ENCODE peak calls at places on chromosome 12, in seven cellular contexts. B is natural killer cell; I is stimulated activated CD8-positive, alpha-beta memory T cell treated with anti-CD3 and anti-CD28 coated beads, Interleukin-15, amount 100 ng/mL, for 24 hours; Z is Peyer's patch; U is activated CD8-positive, alpha-beta memory T cell treated with anti-CD3 and anti-CD28 coated beads for 1 hour; M is T-helper 1 cell; G is CD4-positive, alpha-beta T cell. P is an unnamed sample.

GRCh38 chr12:12491634-12492033 is 71.0 kb downstream of the DUSP16 start:
- DNase-seq in I (no peak), M (no peak), B (no peak), Z (no peak), U (no peak), G (no peak), P (no peak)

GRCh38 chr12:98686603-98687002 is 41.5 kb downstream of the APAF1 start:
- DNase-seq in U (no peak), Z (no peak), I (no peak), G (no peak), B (no peak), M (no peak), P (no peak)

GRCh38 chr12:102871014-102871413 is 46.0 kb downstream of the PAH start:
- DNase-seq in Z (no peak), B (no peak), G (no peak), U (no peak), M (no peak), I (no peak), P (no peak)

GRCh38 chr12:124531281-124531745 is 36.1 kb downstream of the NCOR2 start:
- DNase-seq in M (no peak), U (no peak), I (no peak), Z (no peak), B (no peak), G (no peak), P (no peak)

GRCh38 chr12:125983094-125983783 is 918.0 kb downstream of the AACS start:
- DNase-seq in B (no peak), Z (peak), M (no peak), I (no peak), G (no peak), U (no peak), P (peak)

GRCh38 chr12:15393995-15394394 is 71.7 kb downstream of the PTPRO start:
- DNase-seq in B (no peak), I (no peak), G (no peak), U (no peak), Z (no peak), M (peak), P (no peak)

GRCh38 chr12:65823481-65824313 is 586 bp upstream of the HMGA2 start:
- DNase-seq in M (no peak), U (no peak), B (peak), Z (peak), G (no peak), I (no peak), P (peak)

GRCh38 chr12:32896438-32897275 is at the start of gene PKP2:
- DNase-seq in G (peak), B (no peak), M (no peak), I (no peak), U (no peak), Z (peak), P (peak)

GRCh38 chr12:92363295-92364146 is 217.9 kb upstream of the BTG1 start:
- DNase-seq in G (peak), B (no peak), Z (peak), I (no peak), U (no peak), M (peak), P (no peak)

GRCh38 chr12:63802012-63802608 is 22.4 kb downstream of the RXYLT1 start:
- DNase-seq in G (no peak), I (no peak), U (no peak), M (peak), B (no peak), Z (no peak), P (no peak)

GRCh38 chr12:121159467-121160307 is 27.0 kb downstream of the P2RX7 start:
- DNase-seq in U (no peak), M (no peak), Z (no peak), B (no peak), G (no peak), I (no peak), P (no peak)

GRCh38 chr12:26135010-26135420 is 10.2 kb upstream of the BHLHE41 start:
- DNase-seq in U (no peak), M (no peak), I (no peak), Z (no peak), G (no peak), B (no peak), P (no peak)

GRCh38 chr12:89875225-89875624 is 166.6 kb upstream of the ATP2B1 start:
- DNase-seq in G (no peak), M (no peak), U (no peak), I (no peak), Z (no peak), B (no peak), P (no peak)

P was measured in mesothelial cell of epicardium.